ENCODE peak calls at places on chromosomes 2 and 18, in nine cellular contexts. J is T-helper 22 cell; Q is cardiac muscle cell; F is aorta; W is neural crest cell; S is foreskin fibroblast; L is CD8-positive, alpha-beta T cell; M is non-pigmented ciliary epithelial cell; Z is AG20443. U is an unnamed sample.

GRCh38 chr2:150371066-150371812 is 116.2 kb downstream of the RND3 start:
- DNase-seq in S (no peak), Q (no peak), M (no peak), J (no peak), Z (peak), L (no peak), W (no peak), F (no peak), U (no peak)

GRCh38 chr2:99488999-99489757 is 639 bp downstream of the REV1 start:
- DNase-seq in L (peak), Z (peak), W (peak), S (peak), M (no peak), J (peak), Q (peak), F (peak), U (no peak)

GRCh38 chr2:55111570-55112228 is 61.4 kb upstream of the RTN4 start:
- DNase-seq in J (no peak), W (no peak), L (no peak), Z (peak), Q (peak), S (peak), F (peak), M (peak), U (peak)

GRCh38 chr2:147628971-147629421 is 215.8 kb upstream of the ACVR2A start:
- DNase-seq in F (no peak), W (no peak), S (no peak), Z (peak), Q (no peak), J (no peak), L (no peak), M (no peak), U (no peak)

GRCh38 chr2:68937346-68938055 is 15.2 kb downstream of the GKN2 start:
- DNase-seq in Z (peak), S (no peak), L (no peak), F (no peak), Q (no peak), M (no peak), W (no peak), J (no peak), U (no peak)

GRCh38 chr18:47420130-47420529 is 168.7 kb upstream of the SKOR2 start:
- DNase-seq in M (no peak), L (no peak), J (no peak), Z (no peak), Q (no peak), W (no peak), S (no peak), F (no peak), U (no peak)

GRCh38 chr2:128271186-128271890 is 47.3 kb downstream of the HS6ST1 start:
- DNase-seq in M (no peak), W (no peak), S (no peak), F (peak), Z (no peak), L (no peak), Q (no peak), J (no peak), U (no peak)

GRCh38 chr2:222448806-222449205 is 24.5 kb downstream of the SGPP2 start:
- DNase-seq in F (no peak), M (no peak), J (no peak), Q (peak), L (no peak), Z (peak), W (no peak), S (peak), U (no peak)

GRCh38 chr2:28684142-28684858 is 67.3 kb upstream of the PPP1CB start:
- DNase-seq in Z (no peak), S (no peak), J (no peak), M (no peak), W (no peak), L (no peak), F (no peak), Q (no peak), U (no peak)

GRCh38 chr18:42425025-42425424 is 470.0 kb downstream of the PIK3C3 start:
- DNase-seq in L (no peak), W (no peak), F (no peak), J (no peak), Q (no peak), S (no peak), M (no peak), Z (no peak), U (no peak)

GRCh38 chr2:27720004-27720551 is 51.4 kb upstream of the MRPL33 start:
- DNase-seq in W (no peak), Q (peak), F (peak), S (peak), L (no peak), J (no peak), M (peak), Z (peak), U (no peak)

GRCh38 chr18:21664069-21664468 is 40.5 kb downstream of the ABHD3 start:
- DNase-seq in W (no peak), Q (no peak), L (no peak), S (no peak), F (no peak), J (no peak), M (no peak), Z (no peak), U (no peak)

GRCh38 chr2:20914771-20915170 is 91.9 kb upstream of the LDAH start:
- DNase-seq in L (no peak), Z (no peak), J (no peak), M (no peak), F (no peak), S (no peak), W (no peak), Q (no peak), U (no peak)

GRCh38 chr2:205323929-205324328 is 358.4 kb upstream of the NRP2 start:
- DNase-seq in Q (peak), F (no peak), M (no peak), W (no peak), J (no peak), S (peak), Z (no peak), L (no peak), U (no peak)

U was measured in epithelial cell of proximal tubule.